ENCODE peak calls at places on chromosomes 1 and 21, in four cellular contexts. D is K562, R is HL-60, W is GM12878. J is an unnamed sample.

GRCh38 chr1:92310185-92310597 is 11.3 kb downstream of the RPAP2 start:
- DNase-seq in D (no peak), R (no peak), W (no peak), J (no peak)

GRCh38 chr1:59076612-59077011 is 220.3 kb upstream of the FGGY start:
- DNase-seq in R (no peak), W (no peak), D (peak), J (no peak)

GRCh38 chr1:245311887-245312286 is 157.1 kb downstream of the KIF26B start:
- DNase-seq in D (no peak), R (no peak), W (no peak), J (no peak)

GRCh38 chr1:180571832-180572636 is 13.3 kb downstream of the OVAAL start:
- DNase-seq in R (no peak), D (no peak), W (no peak), J (no peak)

GRCh38 chr21:32351428-32351827 is 41.4 kb downstream of the URB1 start:
- DNase-seq in D (no peak), R (no peak), W (no peak), J (no peak)

GRCh38 chr1:47401761-47402160 is 14.3 kb upstream of the FOXE3 start:
- DNase-seq in R (no peak), W (no peak), D (no peak), J (no peak)

GRCh38 chr1:151728151-151728711 is 6.9 kb downstream of the RIIAD1 start:
- DNase-seq in R (no peak), D (no peak), W (no peak), J (no peak)

GRCh38 chr1:24010650-24011049 is 30.5 kb upstream of the SRSF10 start:
- DNase-seq in W (no peak), R (no peak), D (no peak), J (no peak)

GRCh38 chr1:39933956-39934941 is 20.7 kb upstream of the MFSD2A start:
- DNase-seq in R (peak), W (no peak), D (no peak), J (no peak)

GRCh38 chr1:23484253-23485001 is 448 bp upstream of the ASAP3 start:
- DNase-seq in W (peak), R (peak), D (peak), J (peak)

GRCh38 chr1:56196839-56197238 is 382.5 kb downstream of the PLPP3 start:
- DNase-seq in W (no peak), R (no peak), D (no peak), J (no peak)

GRCh38 chr1:245310605-245311531 is 156.1 kb downstream of the KIF26B start:
- DNase-seq in W (peak), D (no peak), R (peak), J (no peak)

GRCh38 chr1:18597159-18598042 is 33.2 kb upstream of the PAX7 start:
- DNase-seq in D (peak), W (no peak), R (peak), J (peak)

GRCh38 chr1:16324456-16324890 is 27.8 kb downstream of the FBXO42 start:
- DNase-seq in D (no peak), R (no peak), W (no peak), J (no peak)

GRCh38 chr1:25039229-25039628 is 109.2 kb upstream of the RUNX3 start:
- DNase-seq in D (no peak), W (no peak), R (no peak), J (no peak)

GRCh38 chr1:56285554-56286402 is 293.6 kb downstream of the PLPP3 start:
- DNase-seq in D (no peak), R (no peak), W (no peak), J (no peak)

GRCh38 chr1:207302618-207303408 is 18.7 kb upstream of the CD55 start:
- DNase-seq in R (no peak), W (no peak), D (peak), J (no peak)

GRCh38 chr1:228370439-228370940 is 36.1 kb downstream of the TRIM11 start:
- DNase-seq in W (no peak), R (no peak), D (peak), J (no peak)

GRCh38 chr1:187871177-187871576 is 1042.4 kb downstream of the PLA2G4A start:
- DNase-seq in W (no peak), D (no peak), R (no peak), J (no peak)

GRCh38 chr1:206566976-206567375 is 45.3 kb downstream of the EIF2D start:
- DNase-seq in W (no peak), D (no peak), R (no peak), J (no peak)

GRCh38 chr21:24514081-24514733 is 1093.1 kb downstream of the MRPL39 start:
- DNase-seq in D (no peak), W (no peak), R (no peak), J (no peak)

GRCh38 chr1:147539122-147539575 is 2.2 kb upstream of the BCL9 start:
- DNase-seq in R (no peak), W (no peak), D (peak), J (no peak)

GRCh38 chr1:199859525-199859924 is 168.0 kb upstream of the NR5A2 start:
- DNase-seq in D (no peak), R (peak), W (no peak), J (no peak)

GRCh38 chr1:14064649-14065442 is 364.9 kb downstream of the PRDM2 start:
- DNase-seq in R (no peak), D (no peak), W (no peak), J (no peak)

GRCh38 chr1:235730007-235730406 is 80.4 kb upstream of the GNG4 start:
- DNase-seq in W (no peak), R (no peak), D (no peak), J (no peak)

GRCh38 chr1:65825736-65826135 is 33.0 kb downstream of the PDE4B start:
- DNase-seq in R (no peak), D (no peak), W (no peak), J (no peak)

GRCh38 chr1:5447479-5448070 is 544.6 kb downstream of the NPHP4 start:
- DNase-seq in W (no peak), D (no peak), R (no peak), J (no peak)

GRCh38 chr1:162351443-162351842 is 25.2 kb downstream of the SPATA46 start:
- DNase-seq in W (no peak), D (no peak), R (no peak), J (no peak)

GRCh38 chr1:41483960-41484844 is at the start of gene EDN2:
- DNase-seq in W (no peak), R (no peak), D (no peak), J (no peak)

GRCh38 chr1:237953238-237953637 is 62.5 kb upstream of the ZP4 start:
- DNase-seq in D (no peak), R (no peak), W (no peak), J (no peak)

GRCh38 chr1:41713557-41714327 is 205.0 kb downstream of the HIVEP3 start:
- DNase-seq in D (no peak), R (no peak), W (no peak), J (no peak)

GRCh38 chr1:60279798-60280197 is 206.2 kb upstream of the C1orf87 start:
- DNase-seq in D (no peak), R (no peak), W (no peak), J (no peak)

GRCh38 chr1:173608503-173609216 is 5.8 kb upstream of the SLC9C2 start:
- DNase-seq in D (no peak), R (no peak), W (no peak), J (no peak)

GRCh38 chr1:46133181-46133658 is 791 bp upstream of the PIK3R3 start:
- DNase-seq in D (peak), R (no peak), W (no peak), J (peak)

GRCh38 chr1:12013317-12013588 is 6.0 kb upstream of the MIIP start:
- DNase-seq in R (no peak), W (no peak), D (no peak), J (no peak)
- TF ChIP-seq SPI1 in R (no peak), W (no peak), D (no peak), J (no peak)

GRCh38 chr1:212434992-212435391 is 2.3 kb downstream of the NENF start:
- DNase-seq in W (no peak), D (no peak), R (no peak), J (no peak)
- TF ChIP-seq SPI1 in W (no peak), D (no peak), R (no peak), J (no peak)

GRCh38 chr1:221900678-221901077 is 158.8 kb upstream of the DUSP10 start:
- DNase-seq in D (no peak), W (peak), R (no peak), J (no peak)

GRCh38 chr1:221903594-221903993 is 161.7 kb upstream of the DUSP10 start:
- DNase-seq in D (no peak), W (no peak), R (no peak), J (no peak)

GRCh38 chr1:221902961-221903360 is 161.1 kb upstream of the DUSP10 start:
- DNase-seq in R (no peak), W (no peak), D (no peak), J (no peak)

GRCh38 chr1:221907531-221907930 is 165.6 kb upstream of the DUSP10 start:
- DNase-seq in W (no peak), D (no peak), R (no peak), J (no peak)

DNA sequence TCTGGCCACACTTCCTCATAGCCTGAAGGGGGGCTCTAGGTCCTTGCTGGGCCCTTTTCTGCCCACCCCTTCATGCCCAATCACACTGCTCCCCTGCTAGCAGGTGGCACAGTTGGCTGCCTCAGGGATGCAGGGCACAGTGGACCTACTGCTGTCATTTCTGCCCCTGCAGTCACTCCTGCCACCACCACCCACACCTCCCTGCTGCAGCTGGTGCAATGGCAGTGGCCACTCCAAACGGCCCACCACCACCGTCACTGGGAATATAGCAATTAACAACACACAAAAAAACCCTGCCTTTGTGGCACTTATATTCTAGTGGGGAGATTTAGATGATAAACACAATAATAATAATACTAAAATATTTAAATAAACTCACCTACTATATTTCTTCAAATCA is 162.4 kb upstream of the DUSP10 start:
- DNase-seq in D (no peak), R (no peak), W (no peak), J (no peak)
- TF ChIP-seq SPI1 in D (no peak), R (no peak), W (no peak), J (no peak)

GRCh38 chr1:97832490-97832889 is 88.3 kb downstream of the DPYD start:
- DNase-seq in D (no peak), R (no peak), W (no peak), J (no peak)
- TF ChIP-seq SPI1 in D (no peak), R (no peak), W (no peak), J (no peak)

DNA sequence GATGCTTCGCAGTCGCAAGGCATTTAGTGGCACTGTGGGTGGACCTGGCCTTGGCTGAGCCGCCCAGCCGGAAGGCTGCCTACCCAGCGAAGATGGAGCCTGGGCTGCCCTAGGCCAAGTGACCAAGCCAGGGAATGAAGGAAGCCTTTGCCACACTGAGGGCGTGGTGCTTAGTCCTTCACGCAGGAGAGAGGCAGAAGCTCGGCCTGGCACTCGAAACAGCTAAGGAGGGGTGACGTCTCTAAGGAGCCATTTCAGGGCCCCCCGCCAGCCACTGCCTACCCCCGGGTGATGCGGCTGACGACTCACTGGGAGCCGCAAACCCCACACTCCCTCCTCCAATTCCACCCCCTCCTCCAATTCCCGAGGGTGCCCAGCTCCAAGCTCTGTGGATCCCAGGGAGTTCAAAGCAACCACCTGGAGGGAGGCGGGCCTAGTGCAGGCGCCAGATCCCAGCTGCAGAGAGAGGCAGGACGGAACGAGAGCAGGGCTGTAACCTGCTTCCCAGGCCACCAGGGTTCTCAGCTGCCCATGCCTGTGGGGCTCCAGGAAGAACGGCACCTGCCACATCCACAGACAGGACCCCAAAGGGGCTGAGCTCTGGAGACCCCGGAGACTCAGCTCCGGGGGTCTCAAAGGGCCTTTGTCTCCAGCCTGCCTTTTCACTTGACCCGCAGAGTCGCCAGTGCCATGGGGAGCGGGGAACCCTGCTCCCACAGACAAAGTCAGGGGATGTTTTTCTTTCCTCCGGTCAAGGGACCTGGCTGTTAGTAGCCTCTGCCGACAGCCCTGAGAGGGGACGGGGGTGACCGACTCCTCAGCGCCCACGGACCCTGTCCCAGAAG is 75.8 kb downstream of the ARHGEF16 start:
- DNase-seq in R (no peak), W (no peak), D (no peak), J (no peak)
- TF ChIP-seq SPI1 in R (no peak), W (no peak), D (no peak), J (no peak)

GRCh38 chr1:51147394-51147793 is 45.4 kb downstream of the C1orf185 start:
- DNase-seq in D (no peak), W (no peak), R (no peak), J (no peak)
- TF ChIP-seq SPI1 in D (no peak), W (no peak), R (no peak), J (no peak)

GRCh38 chr1:203644661-203645510 is 18.3 kb downstream of the ATP2B4 start:
- DNase-seq in R (no peak), D (no peak), W (no peak), J (no peak)
- TF ChIP-seq SPI1 in R (no peak), D (no peak), W (no peak), J (no peak)